ENCODE peak calls at places on chromosomes 13 and 19, in five cellular contexts. J, Z, Q, I and B are unnamed samples.

GRCh38 chr19:1826557-1827521 is 14.8 kb upstream of the ATP8B3 start:
- DNase-seq in J (no peak), Z (no peak), Q (no peak), I (no peak), B (no peak)

GRCh38 chr19:56091066-56091490 is 30.0 kb downstream of the ZNF787 start:
- DNase-seq in J (no peak), Z (peak; percentile 73), Q (peak; percentile 80), I (no peak), B (no peak)

GRCh38 chr19:47407417-47407774 is 11.9 kb downstream of the MEIS3 start:
- DNase-seq in J (no peak), Z (no peak), Q (no peak), I (no peak), B (no peak)

GRCh38 chr13:41919741-41920487 is 41.0 kb downstream of the VWA8 start:
- DNase-seq in J (no peak), Z (no peak), Q (no peak), I (no peak), B (no peak)

GRCh38 chr13:48976677-48977625 is 1.2 kb downstream of the FNDC3A start:
- DNase-seq in J (peak; percentile 7), Z (no peak), Q (peak; percentile 9), I (no peak), B (no peak)

GRCh38 chr13:78478183-78478582 is 125.2 kb downstream of the POU4F1 start:
- DNase-seq in J (no peak), Z (no peak), Q (no peak), I (no peak), B (no peak)

GRCh38 chr19:2633693-2634075 is 68.8 kb downstream of the GNG7 start:
- DNase-seq in J (no peak), Z (no peak), Q (no peak), I (no peak), B (no peak)

GRCh38 chr13:45374917-45375316 is 33.9 kb upstream of the TPT1 start:
- DNase-seq in J (no peak), Z (peak; percentile 52), Q (no peak), I (no peak), B (no peak)

GRCh38 chr19:49434907-49435577 is 6.3 kb downstream of the SLC17A7 start:
- DNase-seq in J (no peak), Z (no peak), Q (no peak), I (no peak), B (no peak)

GRCh38 chr13:111216166-111216960 is 101.3 kb downstream of the ARHGEF7 start:
- DNase-seq in J (no peak), Z (no peak), Q (no peak), I (no peak), B (no peak)

GRCh38 chr19:30046522-30046921 is 104.5 kb downstream of the URI1 start:
- DNase-seq in J (no peak), Z (no peak), Q (peak; percentile 64), I (no peak), B (no peak)

GRCh38 chr13:31134055-31134711 is 27.5 kb downstream of the HSPH1 start:
- DNase-seq in J (no peak), Z (no peak), Q (no peak), I (no peak), B (no peak)

GRCh38 chr13:40666058-40666904 is at the start of gene FOXO1:
- DNase-seq in J (peak; percentile 59), Z (peak; percentile 100), Q (peak; percentile 91), I (no peak), B (peak; percentile 46)

GRCh38 chr19:11137542-11138384 is 17.8 kb downstream of the SPC24 start:
- DNase-seq in J (peak; percentile 78), Z (peak; percentile 84), Q (peak; percentile 79), I (peak; percentile 77), B (peak; percentile 63)

GRCh38 chr13:100314132-100314910 is 225.4 kb downstream of the PCCA start:
- DNase-seq in J (no peak), Z (no peak), Q (no peak), I (no peak), B (no peak)

GRCh38 chr19:6248856-6249255 is 30.9 kb downstream of the MLLT1 start:
- DNase-seq in J (no peak), Z (no peak), Q (no peak), I (no peak), B (no peak)